ENCODE peak calls at places on chromosomes 3 and 15, in four cellular contexts. F is psoas muscle, H is body of pancreas, I is SK-N-SH. X is an unnamed sample.
A peak's percentile ranks its signal among the peaks of the same experiment; 100 is the strongest.

GRCh38 chr15:98155356-98155755 is 194.9 kb downstream of the ARRDC4 start:
- DNase-seq in F (no peak), H (no peak), I (no peak), X (no peak)

GRCh38 chr3:30084304-30084703 is 522.1 kb upstream of the TGFBR2 start:
- DNase-seq in F (no peak), H (no peak), I (no peak), X (no peak)

GRCh38 chr3:4060064-4060463 is 243.1 kb upstream of the SETMAR start:
- DNase-seq in F (no peak), H (no peak), I (no peak), X (no peak)

GRCh38 chr15:72866086-72866646 is 82.6 kb upstream of the ADPGK start:
- DNase-seq in F (no peak), H (no peak), I (no peak), X (no peak)

GRCh38 chr15:92624401-92624991 is 31.1 kb downstream of the FAM174B start:
- DNase-seq in F (peak; percentile 69), H (peak; percentile 52), I (no peak), X (no peak)

GRCh38 chr15:96372554-96372953 is 42.1 kb downstream of the NR2F2 start:
- DNase-seq in F (no peak), H (no peak), I (no peak), X (no peak)

GRCh38 chr3:125123906-125124305 is 68.1 kb upstream of the HEG1 start:
- DNase-seq in F (no peak), H (no peak), I (peak; percentile 64), X (no peak)

GRCh38 chr3:71063768-71064287 is 519.7 kb downstream of the FOXP1 start:
- DNase-seq in F (no peak), H (peak; percentile 34), I (peak; percentile 53), X (peak; percentile 61)

GRCh38 chr3:15361494-15362214 is 29.3 kb upstream of the SH3BP5 start:
- DNase-seq in F (no peak), H (no peak), I (peak; percentile 25), X (no peak)

GRCh38 chr3:51974277-51974962 is 444 bp upstream of the ABHD14A start:
- DNase-seq in F (peak; percentile 50), H (no peak), I (peak; percentile 62), X (peak; percentile 37)

GRCh38 chr15:34365073-34365825 is 1.7 kb downstream of the LPCAT4 start:
- DNase-seq in F (no peak), H (no peak), I (no peak), X (no peak)

GRCh38 chr3:185950720-185951119 is 12.9 kb upstream of the TRA2B start:
- DNase-seq in F (no peak), H (no peak), I (no peak), X (peak; percentile 55)

GRCh38 chr15:68479406-68479805 is 47.4 kb upstream of the ITGA11 start:
- DNase-seq in F (peak; percentile 66), H (no peak), I (no peak), X (no peak)

GRCh38 chr3:183911763-183912506 is 27.3 kb upstream of the PARL start:
- DNase-seq in F (no peak), H (no peak), I (no peak), X (no peak)

GRCh38 chr3:60755094-60755493 is 496.2 kb downstream of the FHIT start:
- DNase-seq in F (no peak), H (no peak), I (peak; percentile 22), X (no peak)

GRCh38 chr3:108907194-108907593 is 46.5 kb downstream of the GUCA1C start:
- DNase-seq in F (no peak), H (no peak), I (no peak), X (no peak)

GRCh38 chr3:49378249-49378899 is 20.2 kb upstream of the GPX1 start:
- DNase-seq in F (peak; percentile 42), H (no peak), I (no peak), X (no peak)

GRCh38 chr3:184549793-184550585 is 11.6 kb upstream of the EPHB3 start:
- DNase-seq in F (no peak), H (no peak), I (no peak), X (no peak)

GRCh38 chr3:4062621-4063020 is 240.5 kb upstream of the SETMAR start:
- DNase-seq in F (no peak), H (no peak), I (no peak), X (no peak)

GRCh38 chr3:188624828-188625227 is 470.9 kb downstream of the LPP start:
- DNase-seq in F (no peak), H (no peak), I (no peak), X (no peak)

GRCh38 chr15:94230886-94231727 is at the start of gene MCTP2:
- DNase-seq in F (peak; percentile 70), H (peak; percentile 91), I (peak; percentile 85), X (peak; percentile 93)

GRCh38 chr3:123447749-123448502 is 964 bp downstream of the ADCY5 start:
- DNase-seq in F (no peak), H (peak; percentile 19), I (peak; percentile 83), X (peak; percentile 17)

GRCh38 chr15:60912984-60913697 is 316.0 kb downstream of the RORA start:
- DNase-seq in F (no peak), H (peak; percentile 38), I (no peak), X (no peak)

GRCh38 chr3:9123849-9124248 is 125.6 kb downstream of the SRGAP3 start:
- DNase-seq in F (no peak), H (no peak), I (no peak), X (no peak)

GRCh38 chr15:78501857-78502256 is 5.5 kb upstream of the HYKK start:
- DNase-seq in F (no peak), H (no peak), I (no peak), X (no peak)

GRCh38 chr15:76903251-76903681 is 1.9 kb downstream of the SCAPER start:
- DNase-seq in F (no peak), H (no peak), I (peak; percentile 50), X (no peak)

GRCh38 chr3:130789678-130790340 is 43.2 kb upstream of the PIK3R4 start:
- DNase-seq in F (no peak), H (no peak), I (no peak), X (peak; percentile 73)

GRCh38 chr15:66789029-66790025 is 87.3 kb downstream of the SMAD6 start:
- DNase-seq in F (peak; percentile 42), H (peak; percentile 48), I (no peak), X (peak; percentile 45)

GRCh38 chr3:113668015-113668414 is 28.4 kb downstream of the USF3 start:
- DNase-seq in F (no peak), H (no peak), I (no peak), X (no peak)

GRCh38 chr3:52679811-52680210 is 5.9 kb downstream of the PBRM1 start:
- DNase-seq in F (no peak), H (no peak), I (no peak), X (no peak)

GRCh38 chr3:131110087-131110486 is 83.4 kb downstream of the NEK11 start:
- DNase-seq in F (no peak), H (no peak), I (no peak), X (no peak)

GRCh38 chr3:186361612-186362408 is at the start of gene DGKG:
- DNase-seq in F (peak; percentile 40), H (peak; percentile 59), I (peak; percentile 90), X (peak; percentile 59)

GRCh38 chr3:132283440-132283839 is 33.8 kb upstream of the ACP3 start:
- DNase-seq in F (no peak), H (no peak), I (no peak), X (no peak)

GRCh38 chr15:40511093-40511471 is 40.3 kb downstream of the CHST14 start:
- DNase-seq in F (no peak), H (no peak), I (no peak), X (peak; percentile 23)
- H3K27ac ChIP-seq in F (peak overlapping the region; percentile 72), H (peak overlapping the region; percentile 35), I (no peak overlapping the region), X (no peak overlapping the region)

GRCh38 chr3:148146947-148147346 is 550.8 kb upstream of the AGTR1 start:
- DNase-seq in F (no peak), H (no peak), I (no peak), X (no peak)
- H3K9me3 ChIP-seq in F (no peaks in the 10 kb centered on the region), H (no peaks in the 10 kb centered on the region), I (no peaks in the 10 kb centered on the region), X (no peaks in the 10 kb centered on the region)

DNA sequence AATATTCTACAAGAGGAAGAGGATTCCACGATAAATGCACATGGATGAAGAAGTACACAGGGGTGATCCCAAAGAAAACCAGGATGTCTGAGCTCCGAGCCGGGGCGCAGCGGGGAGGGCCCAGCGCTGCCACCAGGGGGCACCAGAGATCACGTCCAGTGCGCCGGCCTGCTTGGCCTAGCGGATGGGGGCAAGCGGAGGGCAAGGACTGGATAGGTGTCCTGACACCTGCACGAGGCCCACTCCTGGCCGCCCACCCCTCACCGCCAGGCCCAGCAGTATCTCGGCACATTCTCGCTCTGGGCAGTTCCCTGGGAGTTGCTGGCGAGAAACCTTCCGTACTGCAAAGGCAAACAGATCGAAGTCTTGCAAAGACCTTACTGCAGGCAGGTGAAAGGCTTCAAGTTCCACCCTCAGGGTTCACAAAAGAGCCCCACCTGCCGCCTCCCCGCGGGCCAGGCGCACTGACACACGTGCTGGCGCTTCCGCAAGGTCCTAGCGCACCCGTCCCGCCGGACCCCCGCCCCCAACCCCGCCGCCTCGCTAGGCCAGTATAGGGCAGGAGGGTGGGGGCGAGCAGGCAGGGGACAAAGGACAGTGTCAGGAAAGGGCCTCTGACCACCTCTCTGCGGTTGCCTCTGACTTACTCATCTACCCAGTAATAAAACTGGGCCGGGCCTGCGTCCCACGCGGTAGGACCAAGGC is 3.3 kb downstream of the ANKRD63 start:
- DNase-seq in F (peak; percentile 76), H (peak; percentile 80), I (peak; percentile 91), X (peak; percentile 58)
- H3K27ac ChIP-seq in F (no peak overlapping the region), H (no peak overlapping the region), I (no peak overlapping the region), X (no peak overlapping the region)

GRCh38 chr15:55820043-55820442 is 77.1 kb upstream of the PRTG start:
- DNase-seq in F (no peak), H (no peak), I (no peak), X (no peak)
- H3K9me3 ChIP-seq in F (no peaks in the 10 kb centered on the region), H (no peaks in the 10 kb centered on the region), I (no peaks in the 10 kb centered on the region), X (no peaks in the 10 kb centered on the region)